ENCODE peak calls at places on chromosomes 4 and X, in five cellular contexts. Z is left lung, J is colonic mucosa, O is adipocyte, B is HepG2. I is an unnamed sample. For H3K4me1, the result is how much of the 10 kb centered on the place peaks cover.

GRCh38 chr4:147724468-147725201 is 7.3 kb upstream of the ARHGAP10 start:
- DNase-seq in J (no peak), O (no peak), Z (no peak), B (no peak), I (no peak)

GRCh38 chrX:38154818-38155217 is 65.9 kb downstream of the SRPX start:
- DNase-seq in Z (no peak), J (peak), O (peak), B (no peak), I (no peak)

GRCh38 chr4:41132055-41132683 is 82.2 kb downstream of the APBB2 start:
- DNase-seq in Z (no peak), O (no peak), J (peak), B (peak), I (no peak)

GRCh38 chr4:153546273-153546672 is 80.1 kb downstream of the TMEM131L start:
- DNase-seq in Z (no peak), J (no peak), B (no peak), O (no peak), I (no peak)

GRCh38 chr4:186724048-186724860 is 598 bp upstream of the FAT1 start:
- DNase-seq in B (no peak), J (peak), O (peak), Z (peak), I (peak)

GRCh38 chr4:51895158-51895557 is 52.2 kb downstream of the DCUN1D4 start:
- DNase-seq in O (no peak), J (no peak), B (no peak), Z (no peak), I (no peak)

GRCh38 chrX:133254666-133255065 is 36.5 kb upstream of the TFDP3 start:
- DNase-seq in B (peak), O (peak), J (no peak), Z (no peak), I (no peak)

GRCh38 chr4:128862608-128863313 is 53.3 kb downstream of the JADE1 start:
- DNase-seq in B (no peak), Z (no peak), J (no peak), O (no peak), I (no peak)

GRCh38 chrX:14607446-14607845 is 78.1 kb downstream of the GLRA2 start:
- DNase-seq in J (no peak), Z (no peak), B (no peak), O (no peak), I (no peak)

GRCh38 chrX:19709812-19710518 is 177.4 kb downstream of the SH3KBP1 start:
- DNase-seq in B (no peak), Z (no peak), O (peak), J (no peak), I (no peak)

GRCh38 chr4:53932784-53933183 is 131.6 kb downstream of the CHIC2 start:
- DNase-seq in J (no peak), B (no peak), Z (no peak), O (peak), I (no peak)

GRCh38 chr4:98474408-98474844 is 184.0 kb downstream of the TSPAN5 start:
- DNase-seq in J (no peak), O (peak), Z (no peak), B (no peak), I (no peak)

GRCh38 chr4:110245567-110245966 is 47.2 kb upstream of the ELOVL6 start:
- DNase-seq in B (no peak), Z (no peak), O (peak), J (no peak), I (no peak)

GRCh38 chr4:149296503-149296902 is 519.1 kb downstream of the IQCM start:
- DNase-seq in Z (no peak), O (no peak), B (no peak), J (no peak), I (no peak)

GRCh38 chr4:146852365-146852764 is 93.3 kb downstream of the TTC29 start:
- DNase-seq in J (no peak), Z (no peak), B (no peak), O (no peak), I (no peak)

GRCh38 chr4:82500106-82500738 is 61.6 kb downstream of the TMEM150C start:
- DNase-seq in O (peak), Z (no peak), B (no peak), J (no peak), I (no peak)

GRCh38 chr4:92021788-92022187 is 282.0 kb upstream of the GRID2 start:
- DNase-seq in Z (no peak), J (no peak), O (no peak), B (no peak), I (no peak)
- H3K4me1 ChIP-seq in Z (under half), J (under half), O (under half), B (under half), I (under half)

GRCh38 chrX:119695535-119696050 is 2.6 kb upstream of the SEPTIN6 start:
- DNase-seq in Z (no peak), J (no peak), O (no peak), B (no peak), I (no peak)
- H3K4me1 ChIP-seq in Z (under half), J (under half), O (under half), B (under half), I (under half)

GRCh38 chr4:185257694-185258093 is 48.3 kb downstream of the SNX25 start:
- DNase-seq in B (no peak), O (no peak), J (no peak), Z (no peak), I (no peak)
- H3K4me1 ChIP-seq in B (under half), O (under half), J (under half), Z (under half), I (under half)

GRCh38 chrX:107677909-107678308 is 49.6 kb downstream of the PRPS1 start:
- DNase-seq in Z (no peak), O (no peak), B (no peak), J (no peak), I (no peak)
- H3K4me1 ChIP-seq in Z (half or more), O (half or more), B (under half), J (under half), I (under half)

GRCh38 chr4:100823993-100824323 is 306.1 kb upstream of the EMCN start:
- DNase-seq in J (no peak), O (no peak), Z (no peak), B (no peak), I (no peak)
- H3K4me1 ChIP-seq in J (under half), O (under half), Z (under half), B (under half), I (under half)

GRCh38 chr4:101238706-101239105 is 108.6 kb downstream of the PPP3CA start:
- DNase-seq in O (peak), J (no peak), B (no peak), Z (no peak), I (no peak)
- H3K4me1 ChIP-seq in O (under half), J (under half), B (under half), Z (under half), I (under half)

GRCh38 chrX:106917830-106918500 is 2.2 kb upstream of the CLDN2 start:
- DNase-seq in O (no peak), J (no peak), Z (no peak), B (no peak), I (no peak)
- H3K4me1 ChIP-seq in O (under half), J (under half), Z (under half), B (under half), I (under half)

I was measured in uterus.